ENCODE peak calls at places on chromosomes 1 and 21, in eight cellular contexts. K is tibial nerve, R is left ventricle myocardium inferior, S is GM12878, I is PC-3, B is SJSA1, F is small intestine, X is heart left ventricle. P is an unnamed sample. For H3K36me3, the result is how much of the 10 kb centered on the place peaks cover.

GRCh38 chr1:151606384-151606783 is 5.5 kb upstream of the SNX27 start:
- DNase-seq in K (no peak), I (peak), B (no peak), R (no peak), X (no peak), F (peak), S (no peak), P (no peak)

GRCh38 chr1:36769886-36770830 is 264.2 kb downstream of the GRIK3 start:
- DNase-seq in X (no peak), R (no peak), S (no peak), K (no peak), F (no peak), B (no peak), I (no peak), P (no peak)

GRCh38 chr1:221053889-221054288 is 174.6 kb downstream of the HLX start:
- DNase-seq in X (no peak), B (no peak), I (peak), F (no peak), K (no peak), R (no peak), S (no peak), P (no peak)

GRCh38 chr1:201740086-201740541 is 88.8 kb upstream of the IPO9 start:
- DNase-seq in S (no peak), K (no peak), R (no peak), I (no peak), X (no peak), B (no peak), F (no peak), P (no peak)

GRCh38 chr1:212458817-212459216 is 26.1 kb downstream of the NENF start:
- DNase-seq in X (no peak), I (no peak), B (no peak), S (no peak), R (no peak), K (no peak), F (no peak), P (no peak)

GRCh38 chr1:232578681-232579195 is 51.2 kb downstream of the SIPA1L2 start:
- DNase-seq in X (no peak), I (peak), B (peak), K (no peak), S (no peak), R (no peak), F (peak), P (no peak)

GRCh38 chr1:98677288-98677687 is 15.8 kb downstream of the SNX7 start:
- DNase-seq in F (no peak), I (peak), S (no peak), K (no peak), X (no peak), R (no peak), B (no peak), P (no peak)

GRCh38 chr1:204124639-204125038 is 27.2 kb downstream of the ETNK2 start:
- DNase-seq in I (no peak), B (no peak), K (no peak), F (no peak), X (no peak), R (no peak), S (no peak), P (no peak)

GRCh38 chr1:2053217-2053616 is 3.0 kb downstream of the PRKCZ start:
- DNase-seq in R (no peak), K (no peak), B (no peak), S (no peak), F (peak), I (no peak), X (no peak), P (no peak)

GRCh38 chr1:223393275-223394214 is at the start of gene CCDC185:
- DNase-seq in K (no peak), S (no peak), B (no peak), F (peak), I (no peak), X (peak), R (no peak), P (no peak)

GRCh38 chr1:241457421-241457820 is 62.1 kb downstream of the FH start:
- DNase-seq in R (no peak), K (no peak), F (no peak), S (no peak), B (no peak), I (no peak), X (no peak), P (no peak)

GRCh38 chr21:38989745-38990423 is 184.2 kb downstream of the ETS2 start:
- DNase-seq in F (no peak), B (peak), X (no peak), R (no peak), I (peak), S (no peak), K (no peak), P (no peak)

GRCh38 chr1:76942549-76942948 is 75.3 kb downstream of the ST6GALNAC5 start:
- DNase-seq in S (no peak), I (no peak), F (no peak), R (no peak), B (no peak), X (no peak), K (no peak), P (no peak)

GRCh38 chr1:230857822-230858221 is 10.5 kb downstream of the C1orf198 start:
- DNase-seq in R (no peak), X (no peak), B (peak), K (no peak), S (no peak), F (no peak), I (no peak), P (no peak)

GRCh38 chr1:77385551-77385950 is 103.7 kb downstream of the AK5 start:
- DNase-seq in X (no peak), F (no peak), B (no peak), K (no peak), S (no peak), R (no peak), I (peak), P (no peak)

GRCh38 chr1:217134857-217135568 is 411.8 kb upstream of the ESRRG start:
- DNase-seq in I (peak), X (peak), R (no peak), K (no peak), S (no peak), B (no peak), F (no peak), P (no peak)

GRCh38 chr1:15063346-15063745 is 90.2 kb upstream of the TMEM51 start:
- DNase-seq in I (no peak), X (no peak), B (no peak), K (no peak), S (no peak), F (no peak), R (no peak), P (no peak)

GRCh38 chr1:94908965-94909364 is 17.9 kb downstream of the CNN3 start:
- DNase-seq in X (no peak), B (peak), S (no peak), K (no peak), R (no peak), I (no peak), F (no peak), P (no peak)

GRCh38 chr1:150302907-150303306 is 9.2 kb downstream of the MRPS21 start:
- DNase-seq in X (no peak), F (no peak), I (no peak), R (no peak), K (no peak), S (no peak), B (no peak), P (no peak)

GRCh38 chr1:76234061-76234460 is 159.5 kb downstream of the ST6GALNAC3 start:
- DNase-seq in R (no peak), X (no peak), F (no peak), I (no peak), S (no peak), B (no peak), K (no peak), P (no peak)

GRCh38 chr21:26707241-26707640 is 134.2 kb upstream of the CYYR1 start:
- DNase-seq in X (no peak), R (no peak), S (no peak), B (no peak), F (no peak), I (no peak), K (no peak), P (no peak)

GRCh38 chr1:58778593-58778992 is 5.3 kb downstream of the JUN start:
- DNase-seq in S (no peak), R (no peak), X (no peak), I (no peak), B (no peak), K (no peak), F (no peak), P (no peak)

GRCh38 chr1:74161494-74161893 is 36.5 kb downstream of the LRRIQ3 start:
- DNase-seq in F (no peak), X (no peak), I (no peak), R (no peak), S (no peak), K (no peak), B (peak), P (no peak)

GRCh38 chr1:223217781-223218180 is 74.7 kb upstream of the TLR5 start:
- DNase-seq in F (no peak), X (no peak), B (no peak), S (no peak), I (no peak), K (no peak), R (no peak), P (no peak)

GRCh38 chr1:240987928-240988327 is 369.1 kb downstream of the RGS7 start:
- DNase-seq in R (no peak), B (no peak), S (no peak), F (no peak), I (peak), K (no peak), X (no peak), P (no peak)

GRCh38 chr1:4068076-4068475 is 168.0 kb upstream of the C1orf174 start:
- DNase-seq in R (no peak), S (no peak), I (no peak), B (no peak), X (no peak), K (no peak), F (no peak), P (no peak)

GRCh38 chr1:81550753-81551152 is 250.0 kb upstream of the ADGRL2 start:
- DNase-seq in B (no peak), K (no peak), F (no peak), R (no peak), I (peak), S (no peak), X (no peak), P (no peak)

GRCh38 chr1:112619518-112620458 is at the start of gene CAPZA1:
- DNase-seq in F (peak), I (peak), B (peak), K (peak), X (peak), R (peak), S (peak), P (peak)

GRCh38 chr1:178055093-178055492 is 38.8 kb upstream of the RASAL2 start:
- DNase-seq in S (no peak), R (peak), X (peak), I (peak), B (peak), K (no peak), F (peak), P (peak)

GRCh38 chr1:25573591-25573930 is 30.2 kb downstream of the LDLRAP1 start:
- DNase-seq in F (peak), X (no peak), B (no peak), S (no peak), I (peak), R (no peak), K (no peak), P (no peak)

GRCh38 chr1:25695991-25696330 is 79.4 kb downstream of the MAN1C1 start:
- DNase-seq in F (no peak), X (no peak), I (peak), S (no peak), K (no peak), R (no peak), B (peak), P (no peak)

GRCh38 chr1:40507973-40508372 is 594 bp upstream of the EXO5 start:
- DNase-seq in X (no peak), I (no peak), K (no peak), F (no peak), R (no peak), S (no peak), B (peak), P (no peak)

GRCh38 chr1:226991920-226992319 is 51.8 kb downstream of the COQ8A start:
- DNase-seq in R (no peak), X (no peak), B (no peak), S (no peak), F (no peak), I (no peak), K (no peak), P (no peak)

GRCh38 chr21:14267071-14267470 is 51.1 kb downstream of the RBM11 start:
- DNase-seq in R (no peak), B (no peak), S (no peak), F (peak), K (no peak), X (no peak), I (no peak), P (peak)

GRCh38 chr1:69081671-69082070 is 486.1 kb upstream of the LRRC7 start:
- DNase-seq in X (no peak), K (no peak), B (no peak), S (no peak), R (no peak), I (no peak), F (no peak), P (no peak)

GRCh38 chr1:174159253-174160108 is at the start of gene RABGAP1L:
- DNase-seq in R (peak), K (peak), B (peak), F (peak), X (peak), I (peak), S (peak), P (peak)

GRCh38 chr1:229793488-229793887 is 167.4 kb downstream of the URB2 start:
- DNase-seq in I (no peak), R (no peak), X (no peak), K (no peak), B (no peak), F (no peak), S (no peak), P (peak)

GRCh38 chr1:42935971-42936308 is 22.7 kb downstream of the SLC2A1 start:
- DNase-seq in R (no peak), B (no peak), S (no peak), F (no peak), X (no peak), K (no peak), I (no peak), P (no peak)
- H3K36me3 ChIP-seq in R (under half), B (half or more), S (half or more), F (under half), X (under half), K (under half), I (half or more), P (under half)

DNA sequence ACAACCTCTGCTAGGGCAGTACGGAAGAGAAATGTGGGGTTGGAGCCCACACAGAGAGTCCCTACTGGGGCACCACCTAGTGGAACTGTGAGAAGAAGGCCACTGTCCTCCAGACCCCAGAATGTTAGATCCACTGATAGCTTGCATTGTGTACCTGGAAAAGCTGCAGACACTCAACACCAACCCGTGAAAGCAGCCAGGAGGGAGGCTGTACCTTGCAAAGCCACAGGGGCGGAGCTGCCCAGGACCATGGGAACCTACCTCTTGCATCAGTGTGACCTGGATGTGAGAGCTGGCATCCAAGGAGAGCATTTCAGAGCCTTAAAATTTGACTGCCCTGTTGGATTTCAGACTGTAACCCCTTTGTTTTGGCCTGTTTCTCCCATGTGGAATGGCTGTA is 85.5 kb downstream of the USP25 start:
- DNase-seq in R (no peak), S (no peak), K (no peak), B (no peak), F (no peak), X (peak), I (no peak), P (no peak)
- H3K36me3 ChIP-seq in R (half or more), S (under half), K (half or more), B (under half), F (under half), X (half or more), I (half or more), P (under half)

DNA sequence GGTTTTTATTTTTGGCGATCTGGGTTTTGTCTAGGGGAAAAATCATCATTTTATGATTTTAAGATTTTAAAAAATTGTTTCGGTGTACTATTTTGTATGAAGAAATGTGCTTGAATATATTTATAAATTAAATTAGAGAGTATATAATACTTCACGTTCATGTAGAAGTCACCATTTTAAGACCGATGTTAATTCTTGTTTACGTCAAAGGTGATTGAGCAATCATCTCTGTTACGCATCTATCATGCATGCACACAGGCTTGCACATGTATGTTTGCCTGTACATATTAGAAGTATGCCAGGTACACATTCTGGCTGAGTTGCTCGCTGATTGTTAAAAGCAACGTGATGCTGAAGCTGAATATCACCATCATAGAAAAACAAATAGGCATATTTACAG is 54.7 kb downstream of the DYRK1A start:
- DNase-seq in X (no peak), S (no peak), K (no peak), R (no peak), I (no peak), B (no peak), F (no peak), P (no peak)
- H3K36me3 ChIP-seq in X (under half), S (under half), K (under half), R (under half), I (under half), B (under half), F (under half), P (under half)

GRCh38 chr21:46538851-46539666 is 65.8 kb downstream of the S100B start:
- DNase-seq in R (no peak), K (no peak), S (no peak), I (no peak), X (no peak), B (no peak), F (no peak), P (no peak)

GRCh38 chr21:46538262-46538661 is 66.6 kb downstream of the S100B start:
- DNase-seq in K (no peak), R (no peak), F (no peak), B (no peak), S (no peak), I (no peak), X (no peak), P (no peak)

GRCh38 chr21:46532080-46532479 is 72.8 kb downstream of the S100B start:
- DNase-seq in X (no peak), K (no peak), F (no peak), B (no peak), I (no peak), R (no peak), S (no peak), P (no peak)

GRCh38 chr21:46540087-46540710 is 64.7 kb downstream of the S100B start:
- DNase-seq in I (no peak), F (peak), X (no peak), B (no peak), K (no peak), R (no peak), S (no peak), P (no peak)

DNA sequence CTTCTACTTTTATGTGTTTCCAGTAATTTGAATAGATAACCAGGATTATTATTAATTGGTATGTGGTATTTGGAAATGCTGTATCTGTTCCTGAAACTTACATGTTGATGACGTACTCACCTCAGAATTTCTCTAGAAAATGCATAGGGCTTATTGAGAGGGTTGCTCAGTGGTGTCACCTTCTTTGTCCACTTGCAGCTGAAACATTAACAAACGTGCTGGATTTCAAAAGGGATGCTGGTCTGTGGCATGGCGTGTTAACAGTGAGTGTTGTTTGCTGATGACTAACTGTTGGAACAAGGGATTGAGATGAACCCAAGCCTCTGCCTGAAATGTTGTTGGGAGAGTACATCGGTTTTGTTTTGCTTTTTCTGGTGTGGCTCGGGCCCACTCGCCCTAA is 67.9 kb downstream of the S100B start:
- DNase-seq in X (no peak), B (no peak), K (no peak), S (no peak), R (no peak), I (peak), F (no peak), P (no peak)
- H3K36me3 ChIP-seq in X (half or more), B (half or more), K (half or more), S (under half), R (half or more), I (under half), F (under half), P (under half)

P was measured in mucosa of descending colon.